ENCODE peak calls at places on chromosomes 11 and 22, in ten cellular contexts. W is fibroblast of lung, V is sigmoid colon, K is HL-60, Q is A549, G is PC-3, T is prostate gland, Z is stomach, D is IMR-90, X is heart right ventricle. A is an unnamed sample.

GRCh38 chr22:47173535-47174021 is 411.1 kb downstream of the TBC1D22A start:
- DNase-seq in T (no peak), W (no peak), G (no peak), Z (no peak), D (no peak), Q (no peak), K (no peak), V (peak; percentile 48), X (peak; percentile 8), A (no peak)

GRCh38 chr22:49528420-49528720 is 299.3 kb downstream of the BRD1 start:
- DNase-seq in G (no peak), V (no peak), X (no peak), Z (no peak), T (no peak), Q (no peak), K (no peak), D (no peak), W (no peak), A (no peak)

GRCh38 chr22:19554834-19555404 is 30.7 kb upstream of the CLDN5 start:
- DNase-seq in Q (peak; percentile 40), Z (no peak), X (no peak), V (peak; percentile 26), T (no peak), G (peak; percentile 59), W (peak; percentile 46), K (no peak), D (peak; percentile 35), A (no peak)

GRCh38 chr11:64334764-64335741 is 5.0 kb upstream of the CCDC88B start:
- DNase-seq in V (no peak), K (peak; percentile 98), T (no peak), Q (peak; percentile 97), X (no peak), G (peak; percentile 100), D (peak; percentile 96), W (peak; percentile 82), Z (peak; percentile 57), A (no peak)

GRCh38 chr11:27720277-27720830 is 20.1 kb upstream of the BDNF start:
- DNase-seq in K (no peak), T (no peak), Q (peak; percentile 67), W (peak; percentile 65), Z (no peak), D (peak; percentile 68), G (peak; percentile 28), V (no peak), X (no peak), A (peak; percentile 38)

GRCh38 chr22:44247923-44248892 is 64.5 kb downstream of the SHISAL1 start:
- DNase-seq in T (no peak), X (no peak), Z (peak; percentile 17), V (no peak), G (no peak), W (no peak), Q (no peak), K (no peak), D (no peak), A (no peak)

GRCh38 chr11:119307219-119307618 is 9.7 kb downstream of the MCAM start:
- DNase-seq in D (no peak), Q (no peak), X (no peak), T (no peak), G (no peak), Z (no peak), W (peak; percentile 11), K (no peak), V (no peak), A (no peak)

GRCh38 chr11:99197477-99197876 is 176.7 kb downstream of the CNTN5 start:
- DNase-seq in V (no peak), G (no peak), X (no peak), D (no peak), T (no peak), Q (no peak), K (no peak), Z (no peak), W (no peak), A (no peak)

GRCh38 chr22:35411112-35411511 is 11.2 kb downstream of the MCM5 start:
- DNase-seq in V (no peak), T (no peak), Q (no peak), K (no peak), G (no peak), Z (no peak), W (no peak), X (no peak), D (no peak), A (no peak)

GRCh38 chr11:83819936-83820549 is 533.9 kb upstream of the CCDC90B start:
- DNase-seq in Z (no peak), W (peak; percentile 84), D (peak; percentile 79), K (no peak), G (peak; percentile 80), V (no peak), T (peak; percentile 57), X (no peak), Q (peak; percentile 41), A (no peak)

GRCh38 chr11:8747173-8747572 is 64.6 kb downstream of the RPL27A start:
- DNase-seq in Z (no peak), Q (no peak), W (no peak), X (no peak), G (no peak), V (peak; percentile 0), D (no peak), T (no peak), K (no peak), A (no peak)

GRCh38 chr11:1830500-1831223 is 4.1 kb upstream of the SYT8 start:
- DNase-seq in T (peak; percentile 89), D (no peak), W (no peak), K (no peak), Q (no peak), Z (peak; percentile 93), G (no peak), V (no peak), X (no peak), A (peak; percentile 86)

GRCh38 chr11:1349074-1349931 is 39.9 kb upstream of the TOLLIP start:
- DNase-seq in T (no peak), Q (no peak), X (no peak), V (peak; percentile 57), G (no peak), W (no peak), K (no peak), D (no peak), Z (no peak), A (peak; percentile 62)

GRCh38 chr11:56509439-56509838 is 18.3 kb upstream of the OR5M8 start:
- DNase-seq in K (no peak), D (no peak), W (no peak), G (peak; percentile 15), V (no peak), Q (no peak), T (no peak), Z (no peak), X (no peak), A (no peak)

GRCh38 chr11:96393753-96394348 is 4.0 kb downstream of the JRKL start:
- DNase-seq in G (peak; percentile 78), W (peak; percentile 66), T (no peak), V (no peak), Z (no peak), K (no peak), D (peak; percentile 61), Q (peak; percentile 20), X (no peak), A (no peak)

DNA sequence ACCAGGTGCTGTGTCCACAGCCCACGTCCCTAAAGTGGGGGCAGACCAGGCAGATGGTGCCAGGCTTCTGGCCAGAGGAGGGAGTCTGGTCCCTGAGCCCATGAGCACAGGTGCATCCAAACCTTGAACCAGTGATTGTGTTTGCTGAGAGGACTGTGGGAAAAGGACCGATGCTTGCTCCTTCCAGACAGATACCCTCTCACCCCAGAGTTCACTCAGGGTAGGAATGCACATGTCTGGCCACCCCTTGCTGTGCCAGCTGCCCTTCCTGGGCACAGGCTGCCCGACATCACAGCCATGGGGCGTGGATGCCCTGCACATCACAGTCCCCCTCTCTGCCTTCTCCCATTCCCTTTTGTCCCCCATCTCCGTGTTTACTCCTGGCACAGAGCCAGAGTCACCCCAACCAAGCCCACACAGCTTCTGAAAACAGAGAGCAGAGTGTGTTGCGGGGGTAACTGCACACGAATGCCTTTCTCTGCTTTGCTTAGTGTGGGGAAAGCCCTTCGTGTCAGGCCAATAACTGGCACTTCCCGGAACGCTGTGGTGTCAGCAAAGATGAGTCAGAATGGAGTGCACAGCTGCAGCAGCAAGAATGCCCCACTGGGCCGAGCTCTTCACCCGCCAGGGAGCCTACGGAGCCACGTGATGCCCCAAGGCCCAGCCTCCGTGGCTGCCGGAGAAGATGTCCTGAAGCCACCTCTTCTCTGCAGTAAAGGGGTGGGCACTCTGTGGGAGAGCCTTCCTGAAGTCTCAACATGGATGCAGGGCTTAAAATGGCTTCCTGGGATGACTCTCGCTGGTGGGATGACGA is 7.6 kb downstream of the CARS1 start:
- DNase-seq in Q (peak; percentile 90), Z (peak; percentile 76), V (peak; percentile 94), W (peak; percentile 95), G (peak; percentile 86), K (peak; percentile 88), X (peak; percentile 48), D (peak; percentile 98), T (peak; percentile 53), A (peak; percentile 68)
- TF ChIP-seq CTCF in Q (peak; percentile 16), Z (no peak), V (peak; percentile 12), W (no peak), G (peak; percentile 39), K (peak; percentile 57), X (no peak), D (peak; percentile 72), T (peak; percentile 46), A (no peak)

GRCh38 chr11:126361400-126361799 is 5.9 kb downstream of the ST3GAL4 start:
- DNase-seq in W (no peak), G (no peak), D (no peak), Q (no peak), K (no peak), Z (no peak), T (no peak), X (no peak), V (peak; percentile 59), A (no peak)
- H3K27ac ChIP-seq in W (no peak overlapping the region), G (no peak overlapping the region), D (no peak overlapping the region), Q (no peak overlapping the region), K (peak overlapping the region; percentile 11), Z (no peak overlapping the region), T (no peak overlapping the region), X (peak overlapping the region; percentile 5), V (no peak overlapping the region), A (no peak overlapping the region)

DNA sequence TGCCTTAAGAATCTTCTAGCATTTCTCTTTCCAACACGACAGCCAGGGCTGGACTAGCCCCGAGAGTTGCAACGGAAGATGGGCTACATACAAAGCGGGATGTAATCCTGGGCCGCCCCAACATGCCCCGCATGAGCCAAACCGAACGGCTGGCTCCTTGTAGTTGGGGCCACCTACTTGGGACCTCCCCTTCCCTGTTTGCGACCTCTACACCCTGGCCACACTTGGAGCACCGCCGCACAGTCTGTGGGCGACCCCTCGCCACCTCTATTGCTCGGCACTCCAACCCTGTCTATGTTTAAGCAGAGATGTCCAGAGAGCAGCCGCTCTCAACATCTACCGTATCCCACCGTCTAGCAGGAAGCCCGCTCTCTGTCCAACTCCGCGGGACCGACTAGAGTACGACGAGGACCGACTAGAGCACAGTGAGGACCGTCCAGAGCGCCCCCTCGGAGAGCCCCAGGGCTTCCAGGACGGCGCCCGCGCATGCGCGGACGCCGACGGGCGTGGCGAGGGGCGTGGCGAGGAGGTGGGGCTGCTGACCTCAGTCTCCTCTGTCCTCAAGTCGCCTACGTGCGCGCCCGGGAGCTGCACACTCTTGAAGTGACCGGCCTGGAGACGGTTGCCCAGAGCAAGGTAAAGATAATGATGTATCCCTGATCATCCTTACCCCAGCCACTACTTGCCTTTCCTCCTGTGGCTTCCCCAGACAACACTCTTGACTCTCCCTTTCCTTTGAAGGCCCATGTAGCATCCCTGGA is 32.3 kb downstream of the NEAT1 start:
- DNase-seq in K (peak; percentile 82), Q (peak; percentile 91), G (peak; percentile 93), X (peak; percentile 93), V (peak; percentile 97), T (peak; percentile 88), W (peak; percentile 85), D (peak; percentile 74), Z (peak; percentile 92), A (peak; percentile 84)
- TF ChIP-seq CTCF in K (no peak), Q (peak; percentile 37), G (peak; percentile 50), X (no peak), V (no peak), T (no peak), W (peak; percentile 3), D (peak; percentile 14), Z (no peak), A (no peak)

GRCh38 chr22:24694971-24695928 is 79.3 kb downstream of the PIWIL3 start:
- DNase-seq in G (no peak), V (no peak), W (no peak), D (no peak), Q (no peak), X (no peak), Z (no peak), K (no peak), T (no peak), A (no peak)
- H3K27ac ChIP-seq in G (no peak overlapping the region), V (no peak overlapping the region), W (no peak overlapping the region), D (peak overlapping the region; percentile 71), Q (no peak overlapping the region), X (no peak overlapping the region), Z (no peak overlapping the region), K (no peak overlapping the region), T (no peak overlapping the region), A (no peak overlapping the region)